ENCODE peak calls at places on chromosomes 13 and 19, in seven cellular contexts. N, S, A, P, G, I and M are unnamed samples.

GRCh38 chr13:38539632-38540031 is 147.2 kb upstream of the FREM2 start:
- DNase-seq in N (no peak), S (no peak), A (no peak), P (no peak), G (no peak), I (no peak), M (no peak)

GRCh38 chr13:48818495-48818961 is 157.2 kb upstream of the FNDC3A start:
- DNase-seq in N (no peak), S (peak; percentile 50), A (no peak), P (no peak), G (no peak), I (no peak), M (no peak)

GRCh38 chr13:113948034-113948742 is 25.7 kb downstream of the C13orf46 start:
- DNase-seq in N (no peak), S (no peak), A (peak; percentile 38), P (no peak), G (no peak), I (no peak), M (no peak)

GRCh38 chr19:13825489-13826475 is 30.5 kb downstream of the ZSWIM4 start:
- DNase-seq in N (no peak), S (peak; percentile 48), A (no peak), P (no peak), G (no peak), I (no peak), M (no peak)

GRCh38 chr19:8569066-8569761 is 8.0 kb downstream of the MYO1F start:
- DNase-seq in N (peak; percentile 37), S (no peak), A (no peak), P (peak; percentile 70), G (peak; percentile 94), I (no peak), M (peak; percentile 38)

GRCh38 chr19:41402010-41402409 is 4.4 kb downstream of the BCKDHA start:
- DNase-seq in N (no peak), S (no peak), A (no peak), P (no peak), G (no peak), I (no peak), M (no peak)

GRCh38 chr19:58518261-58519086 is 1.1 kb downstream of the ZBTB45 start:
- DNase-seq in N (no peak), S (no peak), A (no peak), P (no peak), G (peak; percentile 27), I (no peak), M (peak; percentile 52)

GRCh38 chr13:97568850-97569249 is 134.9 kb downstream of the RAP2A start:
- DNase-seq in N (no peak), S (no peak), A (no peak), P (no peak), G (no peak), I (peak; percentile 19), M (peak; percentile 30)

GRCh38 chr19:38544569-38545315 is 73.0 kb downstream of the MAP4K1 start:
- DNase-seq in N (no peak), S (no peak), A (no peak), P (no peak), G (peak; percentile 68), I (no peak), M (no peak)

GRCh38 chr13:30159446-30159839 is 147.9 kb downstream of the KATNAL1 start:
- DNase-seq in N (no peak), S (no peak), A (no peak), P (peak; percentile 28), G (no peak), I (no peak), M (no peak)

GRCh38 chr13:26897706-26898550 is 137.3 kb upstream of the GPR12 start:
- DNase-seq in N (no peak), S (no peak), A (no peak), P (no peak), G (no peak), I (no peak), M (no peak)

GRCh38 chr13:79434578-79434977 is 28.5 kb upstream of the RBM26 start:
- DNase-seq in N (no peak), S (no peak), A (no peak), P (no peak), G (no peak), I (no peak), M (no peak)

GRCh38 chr19:10979950-10980349 is 19.1 kb downstream of the SMARCA4 start:
- DNase-seq in N (no peak), S (no peak), A (peak; percentile 63), P (no peak), G (no peak), I (no peak), M (no peak)

GRCh38 chr19:21430674-21431073 is 33.7 kb downstream of the ZNF493 start:
- DNase-seq in N (no peak), S (no peak), A (no peak), P (no peak), G (no peak), I (no peak), M (no peak)

GRCh38 chr19:47499863-47500830 is 14.7 kb downstream of the NAPA start:
- DNase-seq in N (no peak), S (no peak), A (peak; percentile 68), P (no peak), G (no peak), I (no peak), M (no peak)

GRCh38 chr13:29654807-29655547 is 59.5 kb upstream of the SLC7A1 start:
- DNase-seq in N (no peak), S (no peak), A (no peak), P (no peak), G (no peak), I (no peak), M (no peak)

GRCh38 chr13:40583738-40584137 is 82.7 kb downstream of the FOXO1 start:
- DNase-seq in N (no peak), S (no peak), A (no peak), P (no peak), G (no peak), I (no peak), M (no peak)